ENCODE peak calls at places on chromosomes 3 and 15, in eight cellular contexts. Y is endodermal cell, V is fibroblast of mammary gland, W is GM12865, K is hepatocyte, E is aorta, B is cardiac muscle cell, F is MM.1S. A is an unnamed sample.
A peak's percentile ranks its signal among the peaks of the same experiment; 100 is the strongest.

GRCh38 chr3:187002915-187003314 is 72.6 kb downstream of the ST6GAL1 start:
- DNase-seq in Y (no peak), V (no peak), W (peak; percentile 63), K (no peak), E (no peak), B (no peak), F (no peak), A (no peak)

GRCh38 chr3:174329321-174329720 is 529.8 kb upstream of the NAALADL2 start:
- DNase-seq in Y (no peak), V (peak; percentile 70), W (no peak), K (no peak), E (no peak), B (peak; percentile 55), F (no peak), A (no peak)

GRCh38 chr15:86010398-86010797 is 69.3 kb upstream of the AGBL1 start:
- DNase-seq in Y (no peak), V (no peak), W (no peak), K (no peak), E (no peak), B (no peak), F (no peak), A (no peak)

GRCh38 chr3:127762787-127763105 is 59.6 kb downstream of the MGLL start:
- DNase-seq in Y (no peak), V (no peak), W (no peak), K (no peak), E (no peak), B (no peak), F (no peak), A (no peak)

GRCh38 chr3:49422379-49423248 is at the start of gene AMT:
- DNase-seq in Y (peak; percentile 97), V (no peak), W (no peak), K (peak; percentile 74), E (peak; percentile 81), B (peak; percentile 43), F (no peak), A (no peak)

GRCh38 chr15:67064607-67065530 is 533 bp upstream of the SMAD3 start:
- DNase-seq in Y (peak; percentile 89), V (no peak), W (peak; percentile 61), K (peak; percentile 82), E (no peak), B (no peak), F (no peak), A (no peak)

GRCh38 chr3:88433572-88433971 is 283.8 kb downstream of the C3orf38 start:
- DNase-seq in Y (no peak), V (no peak), W (peak; percentile 79), K (no peak), E (no peak), B (no peak), F (peak; percentile 83), A (no peak)

GRCh38 chr3:9104121-9104520 is 140.8 kb upstream of the RAD18 start:
- DNase-seq in Y (no peak), V (no peak), W (no peak), K (no peak), E (no peak), B (no peak), F (no peak), A (no peak)

GRCh38 chr3:195697582-195698324 is 23.0 kb upstream of the MUC20 start:
- DNase-seq in Y (peak; percentile 76), V (peak; percentile 95), W (no peak), K (no peak), E (peak; percentile 50), B (peak; percentile 88), F (peak; percentile 5), A (no peak)

GRCh38 chr3:56800373-56801150 is 1.2 kb downstream of the ARHGEF3 start:
- DNase-seq in Y (peak; percentile 48), V (no peak), W (peak; percentile 69), K (no peak), E (no peak), B (no peak), F (peak; percentile 74), A (no peak)

GRCh38 chr15:43316969-43317346 is 13.4 kb downstream of the LCMT2 start:
- DNase-seq in Y (no peak), V (no peak), W (no peak), K (no peak), E (no peak), B (no peak), F (no peak), A (no peak)

GRCh38 chr3:39476783-39477182 is 9.3 kb downstream of the MOBP start:
- DNase-seq in Y (no peak), V (no peak), W (no peak), K (no peak), E (no peak), B (no peak), F (no peak), A (no peak)

GRCh38 chr3:53008932-53009331 is 36.9 kb downstream of the SFMBT1 start:
- DNase-seq in Y (no peak), V (no peak), W (no peak), K (no peak), E (no peak), B (no peak), F (no peak), A (no peak)

GRCh38 chr3:183845608-183846288 is 20.4 kb upstream of the MAP6D1 start:
- DNase-seq in Y (no peak), V (peak; percentile 31), W (no peak), K (no peak), E (no peak), B (no peak), F (no peak), A (no peak)

DNA sequence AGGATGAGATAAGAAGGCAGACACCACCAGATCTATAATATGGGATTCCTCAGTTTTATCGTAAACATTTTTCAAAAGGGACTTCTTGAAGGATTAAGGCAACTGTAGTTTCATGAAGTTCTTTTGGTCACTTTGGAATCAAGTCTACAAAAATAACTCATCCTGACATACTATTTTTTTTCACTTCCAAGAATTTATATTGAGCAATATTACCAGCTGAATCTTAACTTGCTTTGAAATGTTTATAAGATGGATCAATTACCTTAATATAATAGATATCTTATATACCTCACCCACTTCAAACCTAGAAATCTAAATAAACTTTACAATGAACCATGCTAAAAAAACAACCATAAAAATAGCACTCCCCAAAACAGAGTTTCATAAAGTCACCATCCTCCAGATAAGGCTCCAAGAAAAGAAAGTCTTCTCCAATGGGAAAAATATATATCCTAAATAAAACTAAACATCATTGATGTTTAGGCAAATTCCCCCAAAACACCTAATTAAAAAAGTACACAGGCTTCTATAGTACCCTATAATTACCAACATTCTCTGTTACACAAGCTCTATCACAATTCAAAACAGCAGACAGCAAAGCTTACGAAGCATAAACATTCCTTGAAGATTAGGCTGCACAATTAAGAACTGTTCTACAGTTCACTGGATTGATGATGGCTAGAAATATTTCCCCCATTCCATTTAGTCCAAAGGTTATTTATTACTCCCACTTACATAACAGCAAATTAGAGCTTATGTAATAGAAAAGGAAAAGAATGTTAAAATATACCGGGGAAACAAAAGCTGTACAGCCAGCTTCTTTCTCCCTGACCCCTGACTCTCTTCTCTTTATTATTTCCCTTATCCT is 49.6 kb downstream of the UACA start:
- DNase-seq in Y (no peak), V (peak; percentile 41), W (no peak), K (no peak), E (no peak), B (peak; percentile 56), F (no peak), A (no peak)
- H3K4me3 ChIP-seq in Y (no peak overlapping the region), V (no peak overlapping the region), W (no peak overlapping the region), K (no peak overlapping the region), E (no peak overlapping the region), B (no peak overlapping the region), F (no peak overlapping the region), A (peak overlapping the region; percentile 1)

DNA sequence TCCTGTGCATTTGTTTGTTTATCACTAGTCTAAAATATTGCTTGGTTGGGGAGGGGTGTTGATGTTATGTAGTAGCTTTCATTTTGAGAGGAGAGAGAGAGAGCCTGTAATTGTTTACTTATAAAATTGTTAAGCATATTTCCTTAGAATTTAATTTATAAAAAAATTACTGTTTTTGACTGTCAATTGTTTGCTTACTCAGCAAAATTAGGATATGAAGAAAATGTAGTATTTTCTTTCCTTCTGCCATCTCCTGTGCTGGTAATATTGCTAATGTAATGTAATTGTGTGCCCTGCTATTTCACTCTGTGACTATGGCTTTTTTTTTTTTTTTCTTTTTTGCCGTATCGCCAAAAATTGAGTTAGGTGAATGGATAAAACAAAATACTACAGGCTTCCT is 3.5 kb downstream of the U2SURP start:
- DNase-seq in Y (no peak), V (no peak), W (no peak), K (no peak), E (no peak), B (no peak), F (no peak), A (no peak)
- H3K4me3 ChIP-seq in Y (no peak overlapping the region), V (no peak overlapping the region), W (no peak overlapping the region), K (no peak overlapping the region), E (no peak overlapping the region), B (no peak overlapping the region), F (no peak overlapping the region), A (no peak overlapping the region)

GRCh38 chr3:105608623-105609022 is 241.9 kb downstream of the ALCAM start:
- DNase-seq in Y (peak; percentile 49), V (no peak), W (no peak), K (peak; percentile 22), E (no peak), B (no peak), F (no peak), A (no peak)
- H3K4me3 ChIP-seq in Y (no peak overlapping the region), V (no peak overlapping the region), W (no peak overlapping the region), K (no peak overlapping the region), E (no peak overlapping the region), B (no peak overlapping the region), F (no peak overlapping the region), A (no peak overlapping the region)

GRCh38 chr15:84818221-84819131 is 1.3 kb downstream of the ALPK3 start:
- DNase-seq in Y (peak; percentile 87), V (peak; percentile 27), W (peak; percentile 12), K (peak; percentile 80), E (no peak), B (peak; percentile 81), F (no peak), A (peak; percentile 70)

GRCh38 chr15:84819291-84819768 is 2.2 kb downstream of the ALPK3 start:
- DNase-seq in Y (peak; percentile 67), V (no peak), W (no peak), K (peak; percentile 44), E (no peak), B (peak; percentile 44), F (no peak), A (no peak)

GRCh38 chr15:84817461-84818081 is 415 bp downstream of the ALPK3 start:
- DNase-seq in Y (peak; percentile 88), V (no peak), W (no peak), K (peak; percentile 67), E (no peak), B (peak; percentile 47), F (no peak), A (no peak)

GRCh38 chr15:84814826-84815375 is 2.3 kb upstream of the ALPK3 start:
- DNase-seq in Y (no peak), V (no peak), W (no peak), K (no peak), E (no peak), B (no peak), F (no peak), A (peak; percentile 45)

DNA sequence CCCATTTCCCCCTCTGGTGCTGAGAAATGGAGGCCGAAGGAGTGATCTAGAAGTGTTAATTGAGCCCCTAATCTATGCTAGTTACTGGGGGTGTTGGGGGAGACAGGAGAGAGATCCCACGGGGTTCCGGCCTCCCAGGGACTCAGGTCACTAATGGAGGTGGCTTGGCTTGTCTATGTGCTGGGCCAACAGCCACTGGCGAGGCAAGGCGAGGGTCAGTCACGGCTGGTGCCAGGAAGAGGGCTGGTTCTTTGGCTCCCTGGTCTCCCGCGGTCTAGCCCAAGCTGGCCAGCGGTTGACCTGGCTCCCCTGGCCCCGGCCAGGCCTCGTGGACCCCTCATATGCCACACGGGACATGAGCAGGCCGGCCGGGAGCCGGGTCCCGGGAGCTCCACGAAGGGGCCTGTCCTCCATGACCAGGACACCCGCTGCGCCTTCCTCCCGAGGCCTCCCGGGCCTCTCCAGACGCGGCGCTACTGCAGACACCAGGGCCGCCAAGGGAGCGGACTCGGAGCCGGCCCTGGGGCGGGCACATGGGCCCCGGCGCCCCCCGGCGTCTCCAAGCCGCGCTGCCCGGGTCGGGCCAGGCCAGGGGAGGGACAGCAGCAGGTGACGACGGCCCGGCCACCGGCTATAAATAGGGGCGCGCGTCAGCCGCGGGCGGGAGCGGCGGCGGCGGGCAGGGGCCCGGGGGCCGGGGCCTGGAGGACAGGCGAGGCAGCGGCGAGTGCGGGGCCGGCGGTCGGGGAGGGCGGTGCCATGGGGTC is at the start of gene ALPK3:
- DNase-seq in Y (peak; percentile 88), V (no peak), W (no peak), K (peak; percentile 87), E (peak; percentile 93), B (peak; percentile 17), F (no peak), A (peak; percentile 67)
- H3K4me3 ChIP-seq in Y (peak within 1 kb of the TSS; percentile 89), V (no peak within 1 kb of the TSS), W (no peak within 1 kb of the TSS), K (peak within 1 kb of the TSS; percentile 20), E (peak within 1 kb of the TSS; percentile 57), B (peak within 1 kb of the TSS; percentile 47), F (no peak within 1 kb of the TSS), A (peak within 1 kb of the TSS; percentile 64)